ENCODE peak calls at places on chromosome 13, in nine cellular contexts. One of them, this sample, is unnamed.

GRCh38 chr13:60931858-60932546 is 483.6 kb downstream of the PCDH20 start:
- DNase-seq in Calu3: no peak
- DNase-seq in kidney: no peak
- DNase-seq in fibroblast of pulmonary artery: no peak
- DNase-seq in Panc1: peak
- DNase-seq in fibroblast of the aortic adventitia: no peak
- DNase-seq in nephron progenitor cell: no peak
- DNase-seq in fibroblast of mammary gland: no peak
- DNase-seq in pancreas: no peak
- DNase-seq in this sample: no peak

GRCh38 chr13:101706651-101707050 is 254.2 kb downstream of the ITGBL1 start:
- DNase-seq in fibroblast of pulmonary artery: peak
- DNase-seq in pancreas: no peak
- DNase-seq in Calu3: no peak
- DNase-seq in nephron progenitor cell: no peak
- DNase-seq in fibroblast of mammary gland: peak
- DNase-seq in Panc1: no peak
- DNase-seq in kidney: no peak
- DNase-seq in fibroblast of the aortic adventitia: peak
- DNase-seq in this sample: no peak

GRCh38 chr13:31151837-31152236 is 9.9 kb downstream of the HSPH1 start:
- DNase-seq in kidney: no peak
- DNase-seq in fibroblast of mammary gland: no peak
- DNase-seq in Calu3: no peak
- DNase-seq in fibroblast of pulmonary artery: no peak
- DNase-seq in pancreas: no peak
- DNase-seq in nephron progenitor cell: no peak
- DNase-seq in Panc1: no peak
- DNase-seq in fibroblast of the aortic adventitia: no peak
- DNase-seq in this sample: no peak

GRCh38 chr13:21568854-21569253 is 35.1 kb downstream of the MICU2 start:
- DNase-seq in Panc1: no peak
- DNase-seq in fibroblast of pulmonary artery: no peak
- DNase-seq in fibroblast of the aortic adventitia: no peak
- DNase-seq in pancreas: no peak
- DNase-seq in nephron progenitor cell: no peak
- DNase-seq in kidney: no peak
- DNase-seq in Calu3: no peak
- DNase-seq in fibroblast of mammary gland: no peak
- DNase-seq in this sample: no peak

GRCh38 chr13:49938921-49939320 is 2.8 kb upstream of the SPRYD7 start:
- DNase-seq in fibroblast of pulmonary artery: no peak
- DNase-seq in pancreas: peak
- DNase-seq in kidney: no peak
- DNase-seq in Panc1: no peak
- DNase-seq in fibroblast of the aortic adventitia: no peak
- DNase-seq in fibroblast of mammary gland: no peak
- DNase-seq in Calu3: no peak
- DNase-seq in nephron progenitor cell: no peak
- DNase-seq in this sample: no peak

GRCh38 chr13:95292622-95293021 is 8.6 kb downstream of the ABCC4 start:
- DNase-seq in Panc1: no peak
- DNase-seq in nephron progenitor cell: no peak
- DNase-seq in fibroblast of mammary gland: no peak
- DNase-seq in kidney: no peak
- DNase-seq in pancreas: no peak
- DNase-seq in fibroblast of pulmonary artery: no peak
- DNase-seq in Calu3: no peak
- DNase-seq in fibroblast of the aortic adventitia: no peak
- DNase-seq in this sample: no peak

GRCh38 chr13:39578821-39579291 is 24.1 kb downstream of the LHFPL6 start:
- DNase-seq in pancreas: no peak
- DNase-seq in fibroblast of mammary gland: no peak
- DNase-seq in fibroblast of the aortic adventitia: peak
- DNase-seq in Panc1: no peak
- DNase-seq in kidney: no peak
- DNase-seq in nephron progenitor cell: no peak
- DNase-seq in Calu3: no peak
- DNase-seq in fibroblast of pulmonary artery: no peak
- DNase-seq in this sample: no peak

GRCh38 chr13:106318941-106319411 is 216.5 kb downstream of the EFNB2 start:
- DNase-seq in fibroblast of mammary gland: peak
- DNase-seq in Panc1: peak
- DNase-seq in kidney: no peak
- DNase-seq in pancreas: no peak
- DNase-seq in fibroblast of the aortic adventitia: peak
- DNase-seq in Calu3: peak
- DNase-seq in nephron progenitor cell: no peak
- DNase-seq in fibroblast of pulmonary artery: peak
- DNase-seq in this sample: no peak

GRCh38 chr13:33281951-33282595 is 3.5 kb downstream of the STARD13 start:
- DNase-seq in pancreas: no peak
- DNase-seq in fibroblast of pulmonary artery: peak
- DNase-seq in nephron progenitor cell: no peak
- DNase-seq in fibroblast of mammary gland: peak
- DNase-seq in Panc1: no peak
- DNase-seq in fibroblast of the aortic adventitia: peak
- DNase-seq in kidney: no peak
- DNase-seq in Calu3: no peak
- DNase-seq in this sample: no peak

GRCh38 chr13:94661396-94661795 is 50.9 kb downstream of the SOX21 start:
- DNase-seq in Calu3: no peak
- DNase-seq in Panc1: no peak
- DNase-seq in fibroblast of the aortic adventitia: no peak
- DNase-seq in pancreas: no peak
- DNase-seq in nephron progenitor cell: no peak
- DNase-seq in kidney: no peak
- DNase-seq in fibroblast of mammary gland: no peak
- DNase-seq in fibroblast of pulmonary artery: no peak
- DNase-seq in this sample: no peak

GRCh38 chr13:103883698-103884097 is 817.5 kb upstream of the SLC10A2 start:
- DNase-seq in fibroblast of the aortic adventitia: no peak
- DNase-seq in pancreas: no peak
- DNase-seq in Calu3: no peak
- DNase-seq in Panc1: no peak
- DNase-seq in kidney: no peak
- DNase-seq in fibroblast of mammary gland: peak
- DNase-seq in fibroblast of pulmonary artery: peak
- DNase-seq in nephron progenitor cell: no peak
- DNase-seq in this sample: no peak

GRCh38 chr13:32164622-32165268 is 133.2 kb downstream of the FRY start:
- DNase-seq in Calu3: peak
- DNase-seq in pancreas: no peak
- DNase-seq in fibroblast of pulmonary artery: peak
- DNase-seq in fibroblast of the aortic adventitia: peak
- DNase-seq in kidney: no peak
- DNase-seq in Panc1: no peak
- DNase-seq in nephron progenitor cell: peak
- DNase-seq in fibroblast of mammary gland: peak
- DNase-seq in this sample: no peak

GRCh38 chr13:32165791-32166190 is 134.2 kb downstream of the FRY start:
- DNase-seq in fibroblast of pulmonary artery: no peak
- DNase-seq in nephron progenitor cell: no peak
- DNase-seq in pancreas: no peak
- DNase-seq in fibroblast of mammary gland: peak
- DNase-seq in Panc1: no peak
- DNase-seq in fibroblast of the aortic adventitia: peak
- DNase-seq in kidney: no peak
- DNase-seq in Calu3: no peak
- DNase-seq in this sample: no peak

GRCh38 chr13:32170841-32171240 is 139.3 kb downstream of the FRY start:
- DNase-seq in Panc1: no peak
- DNase-seq in fibroblast of pulmonary artery: no peak
- DNase-seq in pancreas: no peak
- DNase-seq in nephron progenitor cell: no peak
- DNase-seq in Calu3: no peak
- DNase-seq in fibroblast of mammary gland: no peak
- DNase-seq in kidney: no peak
- DNase-seq in fibroblast of the aortic adventitia: no peak
- DNase-seq in this sample: no peak

DNA sequence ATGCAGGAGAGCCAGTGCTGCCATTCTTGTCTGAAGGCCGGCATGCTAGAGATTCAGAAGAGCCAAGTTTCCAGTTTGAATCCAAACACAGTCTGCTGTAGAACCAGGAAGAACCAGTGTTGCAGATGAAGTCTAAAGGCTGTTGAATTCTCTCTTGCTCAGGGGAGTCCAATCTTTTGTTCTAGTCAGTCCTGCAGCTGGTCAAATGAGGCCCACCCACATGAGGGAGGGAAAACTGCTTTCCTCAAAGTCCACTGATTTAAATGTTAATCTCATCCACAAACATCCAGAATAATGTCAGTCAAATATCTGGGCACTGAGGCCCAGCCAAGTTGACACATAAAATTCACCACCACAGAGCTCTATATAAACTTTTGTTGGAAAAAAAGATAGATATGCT is 136.6 kb downstream of the FRY start:
- DNase-seq in fibroblast of pulmonary artery: no peak
- DNase-seq in nephron progenitor cell: no peak
- DNase-seq in Panc1: no peak
- DNase-seq in fibroblast of the aortic adventitia: peak
- DNase-seq in fibroblast of mammary gland: no peak
- DNase-seq in Calu3: no peak
- DNase-seq in kidney: no peak
- DNase-seq in pancreas: no peak
- DNase-seq in this sample: no peak
- TF ChIP-seq CTCF in fibroblast of pulmonary artery: no peak
- TF ChIP-seq CTCF in nephron progenitor cell: no peak
- TF ChIP-seq CTCF in Panc1: no peak
- TF ChIP-seq CTCF in fibroblast of the aortic adventitia: no peak
- TF ChIP-seq CTCF in fibroblast of mammary gland: no peak
- TF ChIP-seq CTCF in Calu3: no peak
- TF ChIP-seq CTCF in kidney: no peak
- TF ChIP-seq CTCF in pancreas: no peak
- TF ChIP-seq CTCF in this sample: no peak

DNA sequence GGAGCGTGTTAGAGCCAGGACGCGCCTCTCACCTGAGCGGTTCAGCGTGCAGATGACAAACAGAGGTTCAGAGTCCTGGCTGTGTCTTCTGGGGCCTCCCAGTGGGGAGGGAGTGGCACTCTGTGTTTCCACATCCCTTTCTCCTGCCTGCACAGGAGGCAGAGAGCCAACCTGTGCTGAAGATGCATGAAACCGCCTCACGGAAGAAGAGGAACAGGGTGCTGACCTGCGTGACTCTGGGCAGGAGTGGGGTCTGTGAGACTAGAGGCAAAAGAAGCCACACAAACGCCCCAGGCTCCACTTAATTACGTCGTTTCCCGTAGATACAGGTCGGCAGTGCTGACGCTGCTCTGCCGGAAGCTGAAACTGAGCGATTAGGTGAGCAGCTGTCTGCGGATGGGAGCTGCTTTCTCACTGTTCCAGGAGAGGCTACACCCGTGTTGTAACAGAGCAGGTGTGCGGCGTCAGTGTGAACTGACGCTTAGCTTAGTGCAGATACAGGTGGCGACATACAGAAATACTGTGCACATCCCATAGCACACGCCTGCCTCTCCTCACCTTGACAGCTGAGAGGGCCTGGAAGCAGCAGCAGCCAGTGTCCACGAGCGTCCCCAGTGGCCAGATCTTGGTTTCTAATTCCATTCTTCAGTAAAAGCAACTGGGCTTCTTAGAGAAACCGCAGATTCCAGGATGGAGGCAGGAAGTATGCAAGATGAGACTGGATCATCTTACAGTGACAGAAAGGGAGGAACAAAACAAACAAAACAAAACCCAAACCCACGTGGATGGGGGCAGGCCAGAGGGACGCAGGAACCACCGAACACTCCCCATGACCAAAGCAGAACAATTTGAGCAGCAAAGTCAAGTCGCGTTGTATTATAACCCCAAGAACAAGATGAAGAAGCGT is 37.7 kb upstream of the MCF2L start:
- DNase-seq in pancreas: no peak
- DNase-seq in Panc1: no peak
- DNase-seq in fibroblast of mammary gland: peak
- DNase-seq in fibroblast of pulmonary artery: peak
- DNase-seq in Calu3: peak
- DNase-seq in nephron progenitor cell: peak
- DNase-seq in kidney: no peak
- DNase-seq in fibroblast of the aortic adventitia: peak
- DNase-seq in this sample: no peak
- TF ChIP-seq CTCF in pancreas: no peak
- TF ChIP-seq CTCF in Panc1: peak
- TF ChIP-seq CTCF in fibroblast of mammary gland: peak
- TF ChIP-seq CTCF in fibroblast of pulmonary artery: peak
- TF ChIP-seq CTCF in Calu3: no peak
- TF ChIP-seq CTCF in nephron progenitor cell: peak
- TF ChIP-seq CTCF in kidney: peak
- TF ChIP-seq CTCF in fibroblast of the aortic adventitia: peak
- TF ChIP-seq CTCF in this sample: peak

GRCh38 chr13:34863360-34864135 is 78.5 kb upstream of the NBEA start:
- DNase-seq in fibroblast of pulmonary artery: peak
- DNase-seq in fibroblast of mammary gland: peak
- DNase-seq in Panc1: no peak
- DNase-seq in fibroblast of the aortic adventitia: peak
- DNase-seq in Calu3: peak
- DNase-seq in kidney: no peak
- DNase-seq in nephron progenitor cell: no peak
- DNase-seq in pancreas: no peak
- DNase-seq in this sample: no peak
- TF ChIP-seq CTCF in fibroblast of pulmonary artery: no peak
- TF ChIP-seq CTCF in fibroblast of mammary gland: no peak
- TF ChIP-seq CTCF in Panc1: no peak
- TF ChIP-seq CTCF in fibroblast of the aortic adventitia: no peak
- TF ChIP-seq CTCF in Calu3: no peak
- TF ChIP-seq CTCF in kidney: no peak
- TF ChIP-seq CTCF in nephron progenitor cell: no peak
- TF ChIP-seq CTCF in pancreas: no peak
- TF ChIP-seq CTCF in this sample: no peak

GRCh38 chr13:38514575-38514974 is 164.9 kb downstream of the UFM1 start:
- DNase-seq in Panc1: no peak
- DNase-seq in fibroblast of mammary gland: no peak
- DNase-seq in Calu3: no peak
- DNase-seq in fibroblast of pulmonary artery: no peak
- DNase-seq in pancreas: no peak
- DNase-seq in kidney: no peak
- DNase-seq in nephron progenitor cell: no peak
- DNase-seq in fibroblast of the aortic adventitia: no peak
- DNase-seq in this sample: no peak
- TF ChIP-seq CTCF in Panc1: no peak
- TF ChIP-seq CTCF in fibroblast of mammary gland: no peak
- TF ChIP-seq CTCF in Calu3: no peak
- TF ChIP-seq CTCF in fibroblast of pulmonary artery: no peak
- TF ChIP-seq CTCF in pancreas: no peak
- TF ChIP-seq CTCF in kidney: no peak
- TF ChIP-seq CTCF in nephron progenitor cell: no peak
- TF ChIP-seq CTCF in fibroblast of the aortic adventitia: no peak
- TF ChIP-seq CTCF in this sample: no peak

GRCh38 chr13:38417727-38418126 is 68.1 kb downstream of the UFM1 start:
- DNase-seq in fibroblast of pulmonary artery: peak
- DNase-seq in pancreas: no peak
- DNase-seq in kidney: no peak
- DNase-seq in nephron progenitor cell: no peak
- DNase-seq in Panc1: no peak
- DNase-seq in fibroblast of mammary gland: peak
- DNase-seq in fibroblast of the aortic adventitia: no peak
- DNase-seq in Calu3: peak
- DNase-seq in this sample: no peak
- TF ChIP-seq CTCF in fibroblast of pulmonary artery: peak
- TF ChIP-seq CTCF in pancreas: no peak
- TF ChIP-seq CTCF in kidney: no peak
- TF ChIP-seq CTCF in nephron progenitor cell: peak
- TF ChIP-seq CTCF in Panc1: peak
- TF ChIP-seq CTCF in fibroblast of mammary gland: peak
- TF ChIP-seq CTCF in fibroblast of the aortic adventitia: no peak
- TF ChIP-seq CTCF in Calu3: peak
- TF ChIP-seq CTCF in this sample: peak